ENCODE peak calls at places on chromosomes 6 and 20, in seven cellular contexts. Y is GM12878, V is HepG2, A is HCT116, C is H1, X is SK-N-SH, O is K562. H is an unnamed sample.

GRCh38 chr20:5947276-5947675 is 3.1 kb downstream of the TRMT6 start:
- DNase-seq in V (no peak), A (no peak), C (no peak), X (no peak), Y (no peak), O (no peak), H (no peak)

GRCh38 chr20:33871362-33871761 is 60.2 kb downstream of the CHMP4B start:
- DNase-seq in C (no peak), O (no peak), X (no peak), Y (no peak), A (no peak), V (no peak), H (no peak)

GRCh38 chr6:107658920-107659879 is 164.9 kb downstream of the SCML4 start:
- DNase-seq in X (no peak), C (no peak), Y (peak; percentile 47), O (no peak), V (peak; percentile 44), A (no peak), H (peak; percentile 57)

GRCh38 chr6:36068012-36068392 is 40.4 kb downstream of the MAPK14 start:
- DNase-seq in C (no peak), A (no peak), O (no peak), Y (no peak), X (no peak), V (no peak), H (no peak)

GRCh38 chr6:160102956-160103824 is 18.4 kb upstream of the SLC22A1 start:
- DNase-seq in V (peak; percentile 45), Y (no peak), X (peak; percentile 45), C (no peak), A (peak; percentile 46), O (peak; percentile 42), H (peak; percentile 32)

GRCh38 chr20:59984551-59984950 is 26.3 kb downstream of the CDH26 start:
- DNase-seq in X (no peak), V (no peak), A (no peak), O (no peak), C (no peak), Y (no peak), H (no peak)

GRCh38 chr6:53824714-53825113 is 29.9 kb downstream of the LRRC1 start:
- DNase-seq in Y (no peak), O (no peak), X (no peak), A (no peak), C (no peak), V (no peak), H (no peak)

GRCh38 chr6:31270788-31271640 is 878 bp downstream of the HLA-C start:
- DNase-seq in X (peak; percentile 49), C (no peak), Y (no peak), A (no peak), V (no peak), O (no peak), H (peak; percentile 85)

GRCh38 chr6:37490466-37491015 is 9.2 kb downstream of the CCDC167 start:
- DNase-seq in O (no peak), A (no peak), X (peak; percentile 49), Y (no peak), C (no peak), V (no peak), H (no peak)

GRCh38 chr6:131136021-131136847 is 967 bp downstream of the AKAP7 start:
- DNase-seq in C (no peak), A (no peak), O (no peak), Y (no peak), X (no peak), V (peak; percentile 73), H (peak; percentile 42)

DNA sequence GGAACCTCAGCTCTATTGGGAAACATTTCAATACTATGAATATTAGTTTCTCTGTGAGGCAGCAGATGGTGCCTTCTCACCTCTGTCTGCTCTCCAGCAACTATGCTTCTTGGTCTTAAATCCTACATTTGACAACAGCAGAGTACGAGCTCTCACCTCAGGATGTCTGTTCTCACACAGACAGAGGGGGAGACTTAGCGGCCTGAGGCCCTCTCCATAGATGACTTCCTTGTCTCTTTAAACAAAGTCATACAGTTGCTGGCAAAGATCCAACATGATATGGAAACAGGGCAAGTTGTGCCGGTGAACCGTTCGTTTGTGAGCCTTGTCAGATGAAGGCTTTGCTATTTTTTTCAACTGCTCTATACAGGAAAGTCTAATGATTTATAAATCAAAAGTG is 43.7 kb upstream of the GABRR1 start:
- DNase-seq in Y (no peak), X (peak; percentile 28), O (peak; percentile 24), A (no peak), C (no peak), V (peak; percentile 21), H (no peak)
- TF ChIP-seq JUND in Y (no peak), X (no peak), O (no peak), A (no peak), C (no peak), V (no peak), H (no peak)

GRCh38 chr6:161230339-161230738 is 43.5 kb downstream of the AGPAT4 start:
- DNase-seq in A (no peak), C (no peak), V (no peak), Y (no peak), X (no peak), O (no peak), H (no peak)

GRCh38 chr6:161226005-161226964 is 47.6 kb downstream of the AGPAT4 start:
- DNase-seq in C (no peak), V (no peak), A (no peak), Y (no peak), X (no peak), O (peak; percentile 93), H (no peak)

GRCh38 chr6:161227004-161227950 is 46.6 kb downstream of the AGPAT4 start:
- DNase-seq in O (no peak), X (no peak), Y (no peak), A (no peak), C (no peak), V (no peak), H (no peak)

GRCh38 chr6:161228911-161229591 is 44.8 kb downstream of the AGPAT4 start:
- DNase-seq in Y (no peak), V (no peak), O (no peak), C (no peak), X (no peak), A (no peak), H (no peak)

DNA sequence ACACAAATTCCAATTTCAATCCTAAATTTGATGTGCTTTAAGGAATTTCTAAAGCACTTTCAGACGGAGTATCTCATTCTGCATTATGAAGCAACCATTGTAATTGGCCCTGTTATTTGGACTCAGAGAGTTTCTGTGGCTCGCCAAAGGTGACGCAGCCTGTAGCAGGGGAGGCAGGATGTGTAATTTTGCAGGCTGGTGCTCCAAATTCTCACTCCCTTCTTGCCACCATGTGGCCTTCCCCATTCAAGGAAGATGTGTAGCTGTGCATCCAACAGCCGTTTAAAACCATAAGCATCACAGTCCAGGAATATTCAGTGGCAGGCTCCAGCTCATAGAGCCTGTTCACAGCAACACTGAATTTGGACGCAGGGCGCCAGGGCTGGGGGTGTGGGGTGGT is 45.8 kb downstream of the AGPAT4 start:
- DNase-seq in Y (no peak), C (no peak), A (no peak), O (no peak), X (no peak), V (no peak), H (no peak)
- TF ChIP-seq JUND in Y (no peak), C (no peak), A (no peak), O (no peak), X (no peak), V (no peak), H (no peak)

GRCh38 chr20:24470782-24471582 is 1.6 kb downstream of the SYNDIG1 start:
- DNase-seq in A (no peak), O (no peak), C (no peak), V (no peak), X (no peak), Y (no peak), H (no peak)
- TF ChIP-seq JUND in A (no peak), O (no peak), C (no peak), V (no peak), X (no peak), Y (no peak), H (no peak)

GRCh38 chr6:122696853-122697252 is 82.7 kb upstream of the FABP7 start:
- DNase-seq in Y (no peak), C (no peak), V (peak; percentile 13), O (no peak), X (no peak), A (peak; percentile 91), H (peak; percentile 33)
- TF ChIP-seq JUND in Y (no peak), C (no peak), V (no peak), O (no peak), X (no peak), A (peak; percentile 96), H (no peak)

GRCh38 chr20:17936306-17936790 is 32.2 kb downstream of the SNX5 start:
- DNase-seq in C (no peak), Y (no peak), O (no peak), V (no peak), A (no peak), X (no peak), H (no peak)

GRCh38 chr20:17935761-17936160 is 32.8 kb downstream of the SNX5 start:
- DNase-seq in Y (no peak), C (no peak), A (no peak), V (no peak), O (no peak), X (no peak), H (no peak)

GRCh38 chr20:17935186-17935585 is 33.4 kb downstream of the SNX5 start:
- DNase-seq in C (no peak), V (no peak), A (no peak), O (no peak), Y (no peak), X (no peak), H (no peak)

GRCh38 chr20:17938889-17939619 is 29.5 kb downstream of the SNX5 start:
- DNase-seq in O (peak; percentile 65), X (peak; percentile 80), A (peak; percentile 22), C (peak; percentile 57), Y (no peak), V (peak; percentile 76), H (peak; percentile 63)

GRCh38 chr20:17936791-17937687 is 31.6 kb downstream of the SNX5 start:
- DNase-seq in X (no peak), V (no peak), Y (no peak), A (no peak), C (no peak), O (no peak), H (no peak)
- TF ChIP-seq JUND in X (no peak), V (no peak), Y (no peak), A (no peak), C (no peak), O (no peak), H (no peak)

H was measured in T47D.